ENCODE peak calls at places on chromosome 20, in ten cellular contexts. V is cardiac fibroblast, H is thyroid gland, E is mesothelial cell of epicardium, L is adrenal gland, O is thoracic aorta, B is uterus, R is B cell, S is IMR-90, A is glutamatergic neuron. C is an unnamed sample.
A peak's percentile ranks its signal among the peaks of the same experiment; 100 is the strongest.

GRCh38 chr20:31853481-31853880 is 8.1 kb upstream of the FOXS1 start:
- DNase-seq in V (no peak), H (no peak), E (no peak), L (no peak), O (no peak), B (no peak), R (no peak), S (no peak), A (peak; percentile 17), C (no peak)

GRCh38 chr20:50680106-50680960 is 11.0 kb downstream of the RIPOR3 start:
- DNase-seq in V (no peak), H (peak; percentile 69), E (no peak), L (no peak), O (no peak), B (peak; percentile 78), R (no peak), S (no peak), A (no peak), C (no peak)

GRCh38 chr20:37388831-37389230 is 42.9 kb downstream of the SRC start:
- DNase-seq in V (no peak), H (no peak), E (no peak), L (no peak), O (no peak), B (peak; percentile 13), R (no peak), S (no peak), A (no peak), C (no peak)

GRCh38 chr20:25399038-25399430 is 8.4 kb upstream of the ABHD12 start:
- DNase-seq in V (peak; percentile 89), H (peak; percentile 34), E (no peak), L (peak; percentile 36), O (no peak), B (peak; percentile 41), R (peak; percentile 62), S (peak; percentile 83), A (no peak), C (peak; percentile 37)

GRCh38 chr20:7155794-7156193 is 388.3 kb downstream of the BMP2 start:
- DNase-seq in V (peak; percentile 9), H (no peak), E (no peak), L (no peak), O (no peak), B (no peak), R (no peak), S (no peak), A (no peak), C (no peak)

GRCh38 chr20:13638162-13638495 is 603 bp downstream of the TASP1 start:
- DNase-seq in V (no peak), H (no peak), E (no peak), L (no peak), O (no peak), B (no peak), R (no peak), S (peak; percentile 16), A (no peak), C (no peak)

GRCh38 chr20:39264506-39265172 is 302.5 kb downstream of the DHX35 start:
- DNase-seq in V (peak; percentile 83), H (peak; percentile 50), E (peak; percentile 28), L (peak; percentile 68), O (peak; percentile 8), B (peak; percentile 68), R (peak; percentile 54), S (peak; percentile 71), A (peak; percentile 79), C (peak; percentile 58)

GRCh38 chr20:62133864-62134263 is 9.3 kb downstream of the PSMA7 start:
- DNase-seq in V (no peak), H (no peak), E (no peak), L (no peak), O (no peak), B (no peak), R (no peak), S (no peak), A (no peak), C (no peak)

GRCh38 chr20:8362457-8362856 is 230.4 kb downstream of the PLCB1 start:
- DNase-seq in V (no peak), H (no peak), E (no peak), L (no peak), O (no peak), B (no peak), R (no peak), S (no peak), A (no peak), C (no peak)

GRCh38 chr20:8361779-8362178 is 229.7 kb downstream of the PLCB1 start:
- DNase-seq in V (no peak), H (no peak), E (no peak), L (no peak), O (no peak), B (no peak), R (no peak), S (no peak), A (no peak), C (no peak)

GRCh38 chr20:8363970-8364733 is 232.1 kb downstream of the PLCB1 start:
- DNase-seq in V (no peak), H (no peak), E (no peak), L (no peak), O (no peak), B (no peak), R (no peak), S (no peak), A (no peak), C (no peak)

GRCh38 chr20:8360035-8360434 is 228.0 kb downstream of the PLCB1 start:
- DNase-seq in V (peak; percentile 10), H (no peak), E (no peak), L (no peak), O (no peak), B (no peak), R (no peak), S (no peak), A (no peak), C (no peak)

DNA sequence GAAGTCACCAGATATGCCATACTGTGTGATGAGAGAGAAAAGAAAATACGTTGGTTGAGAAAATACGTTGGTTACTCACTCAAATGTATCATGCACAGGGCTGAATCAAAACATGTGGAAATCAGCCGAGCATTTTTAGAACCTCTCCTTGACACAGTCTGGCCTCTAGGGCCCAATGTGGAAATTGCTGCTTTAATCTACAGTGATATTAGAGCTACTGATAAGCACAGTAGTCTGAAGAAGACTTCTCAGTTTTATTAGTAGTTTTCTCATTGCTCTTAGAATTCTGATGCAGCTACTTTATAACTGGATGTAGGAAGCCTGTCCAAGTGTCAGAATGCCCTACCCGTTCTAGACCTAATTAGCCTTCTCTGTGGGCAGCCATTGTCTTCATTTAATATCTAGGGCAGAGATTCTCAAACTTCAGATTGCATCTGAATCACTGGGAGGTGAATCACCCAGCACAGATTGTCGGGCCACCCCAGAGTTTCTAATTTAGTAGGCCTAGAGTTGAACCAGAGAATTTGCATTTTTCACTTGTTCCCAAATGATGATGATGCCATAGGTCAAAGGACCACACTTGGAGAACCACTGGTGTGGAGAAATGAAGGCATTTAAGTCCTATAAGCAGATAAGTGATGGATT is 229.1 kb downstream of the PLCB1 start:
- DNase-seq in V (peak; percentile 81), H (no peak), E (no peak), L (peak; percentile 38), O (no peak), B (no peak), R (no peak), S (peak; percentile 58), A (no peak), C (peak; percentile 49)
- TF ChIP-seq CTCF in V (peak; percentile 39), H (no peak), E (no peak), L (peak; percentile 50), O (no peak), B (peak; percentile 16), R (no peak), S (no peak), A (no peak), C (no peak)

GRCh38 chr20:20664795-20665194 is 47.6 kb downstream of the RALGAPA2 start:
- DNase-seq in V (peak; percentile 55), H (peak; percentile 27), E (no peak), L (peak; percentile 23), O (no peak), B (no peak), R (peak; percentile 21), S (no peak), A (no peak), C (peak; percentile 4)

GRCh38 chr20:20663841-20664240 is 48.6 kb downstream of the RALGAPA2 start:
- DNase-seq in V (peak; percentile 12), H (no peak), E (no peak), L (no peak), O (no peak), B (no peak), R (no peak), S (no peak), A (no peak), C (no peak)

GRCh38 chr20:20665933-20666332 is 46.5 kb downstream of the RALGAPA2 start:
- DNase-seq in V (no peak), H (no peak), E (no peak), L (no peak), O (no peak), B (no peak), R (no peak), S (no peak), A (no peak), C (no peak)

GRCh38 chr20:20666359-20666758 is 46.1 kb downstream of the RALGAPA2 start:
- DNase-seq in V (no peak), H (peak; percentile 75), E (no peak), L (no peak), O (no peak), B (no peak), R (no peak), S (no peak), A (no peak), C (no peak)

DNA sequence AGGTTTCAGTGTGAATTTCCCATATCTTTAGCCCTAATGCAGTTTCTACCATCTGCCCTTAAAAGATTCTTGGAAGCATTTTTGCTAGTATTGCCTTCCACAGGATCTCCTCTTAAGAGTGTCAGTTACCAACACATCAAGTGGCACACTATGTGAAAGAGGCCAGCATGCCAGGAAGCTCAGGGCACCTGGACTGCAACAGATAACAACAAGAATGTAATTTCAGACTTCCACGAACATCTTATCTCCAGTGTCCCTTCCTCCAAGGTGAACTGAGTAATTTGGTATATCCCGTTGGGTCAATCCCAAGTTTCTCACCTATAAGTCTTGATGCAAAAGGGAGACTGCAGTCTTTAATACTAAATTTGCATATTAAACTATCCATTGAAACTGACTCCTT is 47.2 kb downstream of the RALGAPA2 start:
- DNase-seq in V (no peak), H (no peak), E (no peak), L (no peak), O (no peak), B (no peak), R (no peak), S (no peak), A (no peak), C (no peak)
- TF ChIP-seq CTCF in V (no peak), H (no peak), E (no peak), L (no peak), O (no peak), B (no peak), R (no peak), S (no peak), A (no peak), C (no peak)

DNA sequence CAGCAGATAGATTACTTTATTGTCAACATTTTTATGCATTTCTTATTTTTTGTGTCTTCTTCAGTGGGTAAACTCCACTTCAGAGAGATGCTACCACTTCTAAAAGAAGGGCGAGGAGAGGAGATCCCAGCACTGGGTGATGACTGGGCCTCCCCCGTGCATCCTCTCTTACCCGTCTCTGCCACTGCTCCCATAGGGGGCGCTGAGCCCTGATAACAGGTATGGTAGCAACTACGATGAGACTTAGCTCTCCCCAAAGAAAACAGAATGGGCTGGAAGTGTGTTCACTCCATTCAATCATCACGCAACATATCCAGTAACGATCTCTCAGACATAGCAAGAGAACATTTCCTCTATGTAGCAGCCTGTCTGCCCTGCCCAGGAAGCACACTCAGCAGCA is 533.3 kb upstream of the CDH4 start:
- DNase-seq in V (no peak), H (peak; percentile 20), E (no peak), L (no peak), O (no peak), B (no peak), R (no peak), S (no peak), A (peak; percentile 57), C (peak; percentile 5)
- TF ChIP-seq CTCF in V (no peak), H (no peak), E (no peak), L (no peak), O (no peak), B (no peak), R (no peak), S (no peak), A (peak; percentile 46), C (peak; percentile 17)

GRCh38 chr20:46023999-46024398 is 5.0 kb upstream of the SLC12A5 start:
- DNase-seq in V (no peak), H (no peak), E (no peak), L (no peak), O (no peak), B (no peak), R (no peak), S (no peak), A (no peak), C (no peak)

GRCh38 chr20:46021361-46022359 is 7.4 kb upstream of the SLC12A5 start:
- DNase-seq in V (no peak), H (no peak), E (peak; percentile 39), L (peak; percentile 74), O (no peak), B (no peak), R (peak; percentile 67), S (no peak), A (peak; percentile 95), C (peak; percentile 75)

GRCh38 chr20:46022411-46023147 is 6.4 kb upstream of the SLC12A5 start:
- DNase-seq in V (peak; percentile 41), H (peak; percentile 48), E (peak; percentile 58), L (peak; percentile 71), O (no peak), B (no peak), R (peak; percentile 86), S (peak; percentile 9), A (peak; percentile 76), C (peak; percentile 83)

GRCh38 chr20:46025376-46025783 is 3.6 kb upstream of the SLC12A5 start:
- DNase-seq in V (no peak), H (no peak), E (no peak), L (no peak), O (no peak), B (no peak), R (no peak), S (no peak), A (no peak), C (no peak)

DNA sequence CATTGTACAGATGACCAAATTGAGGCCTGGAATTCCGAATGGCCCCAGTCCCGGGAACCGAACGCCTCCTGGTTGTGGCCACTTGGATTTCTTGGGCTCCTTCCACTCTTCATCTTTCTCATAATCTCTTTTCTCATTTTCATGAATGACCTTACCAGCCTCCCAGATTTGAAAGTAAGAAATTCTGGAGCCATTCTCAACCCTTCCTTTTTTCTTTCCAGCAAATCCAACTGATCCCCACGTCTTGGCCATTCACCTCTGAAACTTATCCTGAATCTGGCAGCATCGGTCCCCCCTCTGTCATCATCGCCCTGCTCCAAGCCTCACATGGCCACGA is 5.9 kb upstream of the SLC12A5 start:
- DNase-seq in V (no peak), H (no peak), E (no peak), L (no peak), O (no peak), B (no peak), R (no peak), S (no peak), A (no peak), C (no peak)
- TF ChIP-seq CTCF in V (no peak), H (no peak), E (no peak), L (no peak), O (no peak), B (no peak), R (peak; percentile 38), S (no peak), A (peak; percentile 7), C (no peak)

C was measured in activated CD8-positive, alpha-beta T cell treated with anti-CD3 and anti-CD28 coated beads for 36 hours.